ENCODE peak calls at places on chromosomes 12 and 14, in six cellular contexts. A, X, D, V, W and R are unnamed samples.

GRCh38 chr12:46963977-46964376 is 115.4 kb upstream of the PCED1B start:
- DNase-seq in A (no peak), X (no peak), D (no peak), V (no peak), W (no peak), R (no peak)

GRCh38 chr14:56895154-56895553 is 84.9 kb upstream of the OTX2 start:
- DNase-seq in A (no peak), X (no peak), D (no peak), V (no peak), W (peak), R (no peak)

GRCh38 chr12:69456239-69456638 is 13.9 kb upstream of the FRS2 start:
- DNase-seq in A (no peak), X (no peak), D (no peak), V (no peak), W (no peak), R (no peak)

GRCh38 chr12:123829561-123829960 is 67.5 kb downstream of the DNAH10 start:
- DNase-seq in A (no peak), X (no peak), D (no peak), V (no peak), W (no peak), R (no peak)

GRCh38 chr12:16346931-16347330 is 514 bp upstream of the MGST1 start:
- DNase-seq in A (no peak), X (peak), D (no peak), V (no peak), W (no peak), R (no peak)

GRCh38 chr12:69497308-69498026 is 27.3 kb downstream of the FRS2 start:
- DNase-seq in A (no peak), X (no peak), D (no peak), V (no peak), W (no peak), R (no peak)

GRCh38 chr12:108605000-108605689 is 7.3 kb upstream of the TMEM119 start:
- DNase-seq in A (no peak), X (no peak), D (no peak), V (no peak), W (no peak), R (no peak)

GRCh38 chr12:105921872-105922669 is 216.7 kb downstream of the NUAK1 start:
- DNase-seq in A (no peak), X (no peak), D (no peak), V (no peak), W (no peak), R (no peak)

GRCh38 chr12:42039146-42039545 is 105.5 kb downstream of the GXYLT1 start:
- DNase-seq in A (no peak), X (no peak), D (no peak), V (no peak), W (peak), R (no peak)

GRCh38 chr12:55724226-55724939 is 4.2 kb downstream of the RDH5 start:
- DNase-seq in A (peak), X (peak), D (peak), V (peak), W (peak), R (no peak)